ENCODE peak calls at places on chromosomes 16 and 17, in seven cellular contexts. U, B, S, N, P, Y and F are unnamed samples. For H3K4me1, the result is how much of the 10 kb centered on the place peaks cover.

GRCh38 chr17:45224671-45225050 is 3.0 kb downstream of the FMNL1 start:
- DNase-seq in U (no peak), B (no peak), S (no peak), N (no peak), P (peak), Y (no peak), F (no peak)

GRCh38 chr16:54030451-54030850 is 256.1 kb downstream of the IRX3 start:
- DNase-seq in U (no peak), B (no peak), S (no peak), N (no peak), P (no peak), Y (no peak), F (no peak)

GRCh38 chr17:58329808-58330543 is 1.4 kb upstream of the TSPOAP1 start:
- DNase-seq in U (no peak), B (no peak), S (no peak), N (no peak), P (no peak), Y (no peak), F (no peak)

GRCh38 chr17:78355701-78356100 is 4.2 kb downstream of the SOCS3 start:
- DNase-seq in U (no peak), B (no peak), S (no peak), N (no peak), P (peak), Y (no peak), F (no peak)

GRCh38 chr17:81388091-81388611 is 7.1 kb upstream of the BAHCC1 start:
- DNase-seq in U (no peak), B (no peak), S (no peak), N (no peak), P (no peak), Y (no peak), F (no peak)

GRCh38 chr16:27303256-27304100 is 10.3 kb upstream of the IL4R start:
- DNase-seq in U (no peak), B (no peak), S (no peak), N (no peak), P (no peak), Y (no peak), F (no peak)

GRCh38 chr17:2172447-2172938 is 117.6 kb downstream of the HIC1 start:
- DNase-seq in U (no peak), B (no peak), S (peak), N (peak), P (no peak), Y (peak), F (no peak)

GRCh38 chr17:32007463-32008298 is 498 bp downstream of the LRRC37B start:
- DNase-seq in U (no peak), B (peak), S (peak), N (peak), P (no peak), Y (no peak), F (peak)

GRCh38 chr17:77451894-77452852 is 311.4 kb downstream of the SEC14L1 start:
- DNase-seq in U (no peak), B (peak), S (peak), N (peak), P (peak), Y (peak), F (no peak)

GRCh38 chr17:43701318-43701743 is 39.6 kb upstream of the MEOX1 start:
- DNase-seq in U (no peak), B (no peak), S (no peak), N (no peak), P (no peak), Y (no peak), F (no peak)

GRCh38 chr16:64892843-64893242 is 229.0 kb downstream of the CDH11 start:
- DNase-seq in U (no peak), B (no peak), S (no peak), N (no peak), P (no peak), Y (no peak), F (no peak)

GRCh38 chr17:72545756-72546155 is 424.9 kb downstream of the SOX9 start:
- DNase-seq in U (no peak), B (no peak), S (no peak), N (no peak), P (no peak), Y (no peak), F (no peak)

DNA sequence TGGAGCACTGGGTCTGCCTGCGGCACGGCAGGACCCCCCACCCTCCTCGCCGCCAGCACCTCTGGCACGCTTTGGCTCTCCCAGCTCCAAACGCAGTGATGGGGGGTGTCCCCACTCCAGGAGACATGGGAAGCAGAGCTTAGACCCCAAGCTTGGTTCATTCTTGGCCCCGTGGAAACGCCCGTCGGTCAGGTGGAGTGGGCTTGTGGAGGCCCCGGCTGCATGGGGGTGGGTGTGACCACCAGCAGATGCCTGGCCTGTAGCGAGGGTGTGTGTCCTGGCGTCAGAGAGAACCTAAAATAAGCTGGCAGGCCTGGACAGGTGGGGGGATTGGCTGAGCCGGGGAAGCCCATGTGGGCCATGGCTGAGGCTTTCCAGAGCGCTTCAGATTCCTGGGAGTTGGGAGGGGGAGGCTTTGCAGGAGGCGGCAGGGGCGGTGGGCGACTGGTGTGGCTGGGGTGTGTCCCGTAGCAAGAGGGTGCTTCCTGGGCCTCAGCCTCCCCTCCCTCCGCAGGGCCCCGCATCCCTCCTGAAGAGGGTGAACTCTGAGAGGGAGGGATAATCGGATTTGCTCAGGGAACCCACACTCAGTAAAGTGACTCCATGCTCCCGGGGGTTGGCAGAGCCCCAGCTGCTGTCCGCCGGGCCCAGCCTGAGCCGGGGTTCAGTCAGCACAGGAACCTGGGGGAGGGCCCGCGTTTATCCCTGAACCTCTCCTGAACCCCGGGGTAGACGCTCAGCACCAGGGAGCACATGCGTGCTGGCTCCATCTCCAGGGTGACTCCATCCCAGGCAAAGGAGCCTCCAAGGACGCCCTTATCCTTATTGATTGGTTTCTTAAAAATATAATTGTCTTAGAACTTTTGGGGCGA is 3.4 kb downstream of the CACNA1H start:
- DNase-seq in U (no peak), B (no peak), S (no peak), N (no peak), P (no peak), Y (peak), F (no peak)
- H3K4me3 ChIP-seq in U (no peak), B (peak), S (no peak), N (no peak), P (peak), Y (peak), F (no peak)

GRCh38 chr16:720990-721764 is at the start of gene ANTKMT:
- DNase-seq in U (no peak), B (peak), S (peak), N (peak), P (peak), Y (peak), F (peak)

GRCh38 chr16:718922-719321 is 2.0 kb upstream of the ANTKMT start:
- DNase-seq in U (no peak), B (no peak), S (no peak), N (no peak), P (no peak), Y (no peak), F (no peak)

GRCh38 chr16:721765-722481 is 977 bp downstream of the ANTKMT start:
- DNase-seq in U (no peak), B (no peak), S (no peak), N (no peak), P (no peak), Y (no peak), F (no peak)

GRCh38 chr16:719815-720506 is 985 bp upstream of the ANTKMT start:
- DNase-seq in U (no peak), B (no peak), S (no peak), N (no peak), P (no peak), Y (no peak), F (peak)

GRCh38 chr16:720507-720989 is 398 bp upstream of the ANTKMT start:
- DNase-seq in U (no peak), B (no peak), S (peak), N (no peak), P (no peak), Y (peak), F (peak)
- H3K4me1 ChIP-seq in U (under half), B (under half), S (under half), N (under half), P (under half), Y (under half), F (under half)

DNA sequence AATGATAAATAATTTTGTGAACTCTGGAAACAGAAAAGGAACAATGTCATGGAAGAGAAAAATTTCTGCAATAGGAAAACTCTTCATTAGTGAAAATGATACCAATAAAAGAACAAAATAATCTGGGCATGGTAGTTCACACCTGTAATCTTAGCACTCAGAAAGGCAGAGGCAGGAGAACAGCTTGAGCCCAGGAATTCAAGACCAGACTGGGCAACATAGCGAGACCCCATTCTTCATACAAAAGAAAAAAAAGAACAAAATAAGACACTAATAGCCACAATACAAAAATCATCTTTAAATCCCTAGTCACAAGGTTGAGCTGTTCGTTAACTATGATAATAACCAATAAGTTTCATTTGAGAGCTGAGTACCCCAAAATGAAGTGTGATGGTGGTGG is 8.6 kb downstream of the POLG2 start:
- DNase-seq in U (no peak), B (no peak), S (no peak), N (no peak), P (no peak), Y (no peak), F (no peak)
- H3K4me3 ChIP-seq in U (no peak), B (no peak), S (no peak), N (no peak), P (no peak), Y (no peak), F (no peak)

GRCh38 chr16:8956265-8957060 is 7.2 kb downstream of the USP7 start:
- DNase-seq in U (no peak), B (peak), S (no peak), N (peak), P (peak), Y (peak), F (no peak)
- H3K4me1 ChIP-seq in U (under half), B (under half), S (half or more), N (half or more), P (half or more), Y (under half), F (under half)

DNA sequence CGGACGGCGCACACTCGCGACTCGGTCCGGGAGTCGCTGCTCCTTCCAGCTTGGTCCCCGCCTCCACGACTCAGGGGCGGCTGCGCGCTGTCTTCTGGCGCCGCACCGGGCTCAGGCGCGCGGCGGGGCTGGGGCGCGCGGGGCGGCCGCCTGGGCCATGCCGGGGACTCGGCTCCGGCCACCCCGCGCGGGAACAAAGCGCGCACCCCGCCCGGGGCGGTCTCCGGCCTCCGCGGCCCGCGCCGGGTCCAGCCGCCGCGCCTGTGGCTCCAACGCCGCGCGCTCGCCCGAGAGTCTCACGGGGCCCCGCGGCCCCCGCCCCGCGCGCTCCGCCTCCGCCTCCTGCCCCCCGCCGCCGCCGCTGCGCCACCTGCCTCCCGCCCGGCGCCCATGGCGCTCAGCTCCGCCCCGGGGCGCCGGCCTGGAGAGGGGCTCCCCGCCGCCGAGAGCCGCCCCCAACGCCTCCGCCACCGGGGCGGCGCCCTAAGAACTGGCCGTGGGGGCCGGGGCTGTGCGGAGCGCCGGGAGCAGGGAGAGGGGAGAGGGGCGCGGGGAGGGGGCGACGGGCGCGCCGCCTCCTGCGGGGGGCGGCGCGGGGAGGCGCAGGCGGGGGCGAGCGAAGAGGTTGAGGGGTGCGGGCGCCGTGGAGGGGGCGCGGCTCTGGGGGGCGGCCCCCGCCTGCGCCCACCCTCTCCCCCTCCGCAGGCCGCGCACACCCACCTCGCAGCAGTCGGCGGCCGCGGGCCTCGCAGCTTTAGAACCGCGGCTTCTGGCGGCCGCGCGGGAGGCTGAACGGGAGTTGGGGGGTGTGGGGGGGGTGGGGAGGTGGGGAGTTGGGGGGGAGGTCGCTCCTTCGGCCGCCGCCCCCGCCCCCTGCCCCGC is 35.7 kb downstream of the CBFA2T3 start:
- DNase-seq in U (no peak), B (no peak), S (peak), N (no peak), P (no peak), Y (no peak), F (no peak)
- H3K4me3 ChIP-seq in U (peak), B (peak), S (peak), N (peak), P (peak), Y (peak), F (no peak)

DNA sequence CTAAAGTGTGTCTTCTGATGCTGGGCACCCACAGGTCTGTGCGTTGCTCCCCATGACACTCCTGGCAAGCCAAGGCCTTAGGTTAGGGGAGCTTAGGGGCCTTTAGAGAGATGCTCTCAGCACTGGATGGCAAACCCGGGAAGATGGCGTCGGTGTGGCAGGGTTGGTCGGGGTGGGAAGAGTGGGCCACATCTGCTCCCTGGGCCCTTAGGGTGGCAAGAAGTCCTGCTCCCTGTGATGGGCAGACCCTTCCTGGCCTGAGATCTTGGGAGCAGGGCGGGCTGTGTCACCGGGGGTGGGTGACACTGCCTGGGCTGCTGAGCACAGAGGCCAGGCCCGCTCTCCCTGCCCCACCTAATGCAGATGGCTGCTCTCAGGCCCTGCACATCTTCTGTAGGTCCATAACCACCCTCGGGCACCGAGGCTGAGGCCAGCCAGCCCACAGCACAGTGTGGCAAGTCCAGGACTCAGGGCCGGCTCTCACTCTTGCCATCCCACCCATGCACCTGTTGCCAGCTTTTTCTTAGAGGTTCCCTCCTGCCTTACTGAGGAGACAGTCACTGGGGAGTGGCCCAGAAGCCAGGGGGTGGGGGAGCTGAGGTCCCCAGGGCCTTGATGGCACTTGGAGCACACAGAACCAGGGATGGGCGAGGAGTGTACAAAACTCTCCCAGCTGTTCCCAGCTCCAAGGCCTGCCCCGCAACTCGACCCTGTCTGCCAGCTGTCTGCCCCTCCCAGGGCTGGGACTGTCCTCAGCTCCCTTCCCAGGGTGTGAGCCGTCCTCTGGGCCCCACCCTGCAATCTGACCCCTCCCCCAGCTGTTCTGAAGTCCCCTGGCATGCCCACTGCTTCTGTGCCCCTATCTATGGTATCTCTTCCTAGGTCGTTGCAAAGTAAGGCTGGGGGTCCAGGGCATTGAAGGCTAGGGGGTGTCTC is 4.4 kb upstream of the MTSS2 start:
- DNase-seq in U (no peak), B (no peak), S (no peak), N (no peak), P (peak), Y (no peak), F (no peak)
- H3K4me1 ChIP-seq in U (under half), B (half or more), S (under half), N (half or more), P (half or more), Y (under half), F (under half)